ENCODE peak calls at places on chromosome 18, in four cellular contexts. T is EL, A is body of pancreas, X is GM13976. B is an unnamed sample.

GRCh38 chr18:27400001-27400400 is 214.9 kb upstream of the CHST9 start:
- DNase-seq in A (no peak), T (no peak), X (no peak), B (no peak)

GRCh38 chr18:41077076-41077475 is 878.0 kb upstream of the PIK3C3 start:
- DNase-seq in T (no peak), X (no peak), A (no peak), B (no peak)

GRCh38 chr18:832085-832681 is 20.1 kb upstream of the YES1 start:
- DNase-seq in A (no peak), X (no peak), T (no peak), B (peak)

GRCh38 chr18:58529714-58530354 is 99.1 kb downstream of the ALPK2 start:
- DNase-seq in T (peak), X (peak), A (peak), B (peak)

GRCh38 chr18:36889316-36889715 is 60.4 kb downstream of the KIAA1328 start:
- DNase-seq in A (no peak), X (no peak), T (no peak), B (no peak)

GRCh38 chr18:44497757-44498490 is 182.8 kb upstream of the SETBP1 start:
- DNase-seq in A (no peak), X (no peak), T (no peak), B (no peak)

GRCh38 chr18:13473751-13474150 is 252.6 kb downstream of the FAM210A start:
- DNase-seq in X (no peak), A (no peak), T (no peak), B (no peak)

GRCh38 chr18:57887984-57888383 is 84.9 kb upstream of the ATP8B1 start:
- DNase-seq in A (no peak), T (no peak), X (no peak), B (no peak)

B was measured in NCI-H1694 treated with DMSO at 0.1 percent for 48 hours.